ENCODE peak calls at places on chromosomes 16 and 17, in nine cellular contexts. S is HepG2, A is endothelial cell of umbilical vein, Y is fibroblast of lung, I is IMR-90, W is neuronal stem cell, Q is mammary epithelial cell, F is H1, R is Karpas-422. Z is an unnamed sample.

GRCh38 chr17:83135692-83136091 is 56.3 kb downstream of the METRNL start:
- DNase-seq in S (no peak), A (no peak), Y (no peak), I (no peak), W (no peak), Q (no peak), F (no peak), R (no peak), Z (no peak)

GRCh38 chr17:31508310-31509094 is 117.0 kb downstream of the RAB11FIP4 start:
- DNase-seq in S (peak), A (no peak), Y (no peak), I (peak), W (no peak), Q (no peak), F (no peak), R (peak), Z (no peak)

GRCh38 chr16:76705883-76706282 is 428.7 kb downstream of the CNTNAP4 start:
- DNase-seq in S (no peak), A (no peak), Y (no peak), I (no peak), W (no peak), Q (no peak), F (no peak), R (no peak), Z (peak)

GRCh38 chr16:921321-921905 is 49.4 kb downstream of the LMF1 start:
- DNase-seq in S (no peak), A (no peak), Y (no peak), I (no peak), W (no peak), Q (no peak), F (no peak), R (no peak), Z (no peak)

GRCh38 chr17:2064147-2064489 is 9.2 kb downstream of the HIC1 start:
- DNase-seq in S (no peak), A (no peak), Y (no peak), I (no peak), W (no peak), Q (no peak), F (no peak), R (no peak), Z (no peak)

GRCh38 chr16:5873221-5873620 is 775.6 kb upstream of the EEF2KMT start:
- DNase-seq in S (no peak), A (no peak), Y (no peak), I (no peak), W (no peak), Q (no peak), F (no peak), R (no peak), Z (no peak)

GRCh38 chr17:21132428-21132827 is 5.7 kb downstream of the DHRS7B start:
- DNase-seq in S (no peak), A (no peak), Y (no peak), I (no peak), W (no peak), Q (no peak), F (no peak), R (peak), Z (no peak)

GRCh38 chr17:55825213-55825612 is 74.4 kb downstream of the PCTP start:
- DNase-seq in S (peak), A (peak), Y (no peak), I (no peak), W (no peak), Q (peak), F (no peak), R (peak), Z (peak)

GRCh38 chr16:67547423-67548264 is 14.7 kb upstream of the CTCF start:
- DNase-seq in S (no peak), A (peak), Y (no peak), I (no peak), W (no peak), Q (no peak), F (no peak), R (peak), Z (no peak)

GRCh38 chr17:8006836-8007680 is 4.6 kb downstream of the GUCY2D start:
- DNase-seq in S (no peak), A (no peak), Y (no peak), I (no peak), W (no peak), Q (no peak), F (no peak), R (no peak), Z (no peak)

GRCh38 chr17:75625813-75626486 is 7.3 kb upstream of the SMIM5 start:
- DNase-seq in S (peak), A (peak), Y (peak), I (peak), W (peak), Q (no peak), F (no peak), R (peak), Z (peak)

DNA sequence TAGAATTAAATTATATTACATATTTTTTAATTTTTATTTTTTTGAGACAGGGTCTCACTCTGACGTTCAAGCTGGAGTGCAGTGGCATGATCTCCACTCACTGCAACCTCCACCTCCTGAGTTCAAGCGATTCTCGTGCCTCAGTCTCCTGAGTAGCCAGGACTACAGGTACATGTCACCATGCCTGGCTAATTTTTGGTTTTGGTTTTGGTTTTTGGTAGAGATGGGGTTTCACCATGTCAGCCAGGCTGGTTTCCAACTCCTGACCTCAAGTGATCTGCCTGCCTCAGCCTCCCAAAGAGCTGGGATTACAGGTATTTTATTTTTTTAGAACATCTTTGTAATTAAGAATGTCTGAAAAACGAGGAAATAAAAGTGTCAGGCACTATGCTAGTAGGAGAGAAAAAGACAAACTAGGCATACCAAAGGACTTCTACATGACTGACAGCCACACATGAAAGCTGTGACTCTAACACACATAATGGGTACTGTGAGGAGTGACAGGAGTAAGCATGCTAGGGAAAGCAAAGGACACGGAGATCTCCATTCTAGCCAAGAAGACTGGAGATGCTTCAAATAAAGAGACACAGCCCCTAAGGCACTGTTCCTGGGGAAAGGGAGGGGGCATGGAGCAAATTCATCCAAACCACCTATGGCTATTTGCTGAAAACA is 7.3 kb downstream of the GNA13 start:
- DNase-seq in S (no peak), A (no peak), Y (no peak), I (no peak), W (no peak), Q (no peak), F (no peak), R (no peak), Z (no peak)
- H3K27ac ChIP-seq in S (no peak), A (no peak), Y (no peak), I (peak), W (no peak), Q (no peak), F (no peak), R (peak), Z (no peak)

GRCh38 chr17:66557886-66558285 is 255.5 kb downstream of the PRKCA start:
- DNase-seq in S (no peak), A (no peak), Y (no peak), I (no peak), W (no peak), Q (no peak), F (no peak), R (no peak), Z (no peak)
- H3K4me3 ChIP-seq in S (no peak), A (no peak), Y (no peak), I (no peak), W (no peak), Q (no peak), F (no peak), R (no peak), Z (no peak)

GRCh38 chr16:11329080-11329491 is 16.2 kb upstream of the RMI2 start:
- DNase-seq in S (no peak), A (no peak), Y (peak), I (peak), W (no peak), Q (no peak), F (no peak), R (peak), Z (peak)

GRCh38 chr16:11329891-11330290 is 15.4 kb upstream of the RMI2 start:
- DNase-seq in S (no peak), A (no peak), Y (peak), I (no peak), W (no peak), Q (no peak), F (no peak), R (peak), Z (no peak)

GRCh38 chr16:11326737-11327276 is 18.5 kb upstream of the RMI2 start:
- DNase-seq in S (no peak), A (no peak), Y (no peak), I (no peak), W (no peak), Q (no peak), F (no peak), R (no peak), Z (no peak)

GRCh38 chr16:11327277-11328171 is 17.7 kb upstream of the RMI2 start:
- DNase-seq in S (no peak), A (no peak), Y (no peak), I (no peak), W (no peak), Q (no peak), F (no peak), R (peak), Z (no peak)

DNA sequence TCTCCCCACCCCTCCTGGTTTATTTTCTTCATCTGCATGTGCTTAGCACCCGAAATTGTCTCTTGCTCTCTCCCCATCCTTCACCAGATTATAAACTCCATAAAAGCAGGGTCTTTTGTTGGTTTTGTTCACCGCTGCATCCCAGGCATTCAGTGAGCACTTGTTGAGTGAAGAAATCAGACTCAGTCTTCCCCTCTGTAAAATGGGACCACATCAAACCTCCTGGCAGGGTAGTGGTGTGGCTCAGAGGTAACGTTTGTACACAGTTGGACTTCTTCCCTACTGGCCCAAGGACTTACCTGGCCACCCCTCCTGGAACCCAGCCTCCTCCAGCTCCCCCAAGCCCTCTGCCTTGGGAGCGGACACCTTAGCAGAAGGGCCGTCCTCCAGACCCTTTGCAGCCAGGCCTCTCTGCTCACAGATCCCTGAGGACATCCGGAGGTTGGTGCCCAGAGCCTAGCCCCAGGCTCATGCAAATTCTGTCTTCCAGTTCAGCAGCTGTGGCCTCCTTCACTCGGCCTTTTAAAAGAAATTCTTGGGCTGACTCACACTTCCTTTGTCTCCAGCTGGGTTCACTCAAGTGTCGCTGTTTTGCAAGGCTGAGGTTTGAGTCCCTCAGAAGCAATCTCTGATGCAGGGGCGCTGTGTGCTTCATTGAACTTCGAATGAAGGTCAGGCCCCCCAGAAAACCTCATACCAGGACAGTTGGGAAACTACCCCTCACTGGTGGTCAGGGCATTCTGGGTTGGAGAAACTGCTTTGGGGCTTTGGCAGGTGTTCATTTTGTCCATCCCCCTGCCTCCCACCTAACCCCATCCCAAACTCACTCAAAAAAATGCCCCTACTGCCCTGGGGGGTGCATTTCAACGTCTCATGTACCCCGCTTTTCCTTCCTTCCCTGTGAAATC is 16.8 kb upstream of the RMI2 start:
- DNase-seq in S (no peak), A (peak), Y (peak), I (peak), W (peak), Q (peak), F (peak), R (peak), Z (peak)
- H2AFZ ChIP-seq in S (no peak), A (peak), Y (no peak), I (peak), W (peak), Q (no peak), F (no peak), R (no peak), Z (no peak)

DNA sequence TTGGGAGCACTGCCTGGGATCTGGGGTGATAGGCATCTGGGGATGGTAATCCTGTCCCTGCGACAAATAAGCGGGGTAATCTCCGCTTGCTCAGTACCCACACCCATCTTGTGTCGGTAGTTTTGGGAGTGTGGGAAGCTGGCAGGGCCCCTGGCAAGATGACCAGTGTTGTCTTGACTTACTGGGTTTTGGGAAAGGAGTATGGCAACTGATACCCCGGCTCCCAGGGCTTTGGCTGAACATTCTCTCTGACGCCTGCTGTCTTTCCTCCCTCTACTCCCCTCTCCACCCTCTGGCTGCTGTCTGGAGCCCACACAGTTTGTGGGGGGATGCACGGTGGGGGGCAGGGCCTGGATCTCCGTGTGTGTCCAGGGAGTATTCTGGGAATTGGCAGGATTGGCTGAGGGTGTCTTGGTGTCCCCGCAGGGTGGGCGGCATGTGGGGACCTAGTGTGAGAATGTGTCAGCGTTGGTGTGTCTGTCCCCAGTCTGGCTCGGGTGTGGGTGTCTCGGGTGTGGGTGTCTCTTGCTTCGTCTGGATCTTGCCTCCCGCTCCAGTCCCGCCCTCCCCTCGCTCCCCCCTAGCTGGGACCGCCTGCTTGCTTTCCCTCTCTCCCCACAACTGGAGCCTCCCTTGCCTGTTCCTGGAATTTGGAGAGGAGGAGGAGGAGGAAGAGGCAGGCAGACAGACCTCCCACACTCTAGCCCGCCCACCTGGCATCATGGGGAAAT is 12.0 kb downstream of the RARA start:
- DNase-seq in S (no peak), A (no peak), Y (no peak), I (no peak), W (no peak), Q (no peak), F (no peak), R (no peak), Z (no peak)
- H3K27ac ChIP-seq in S (no peak), A (peak), Y (peak), I (peak), W (no peak), Q (peak), F (no peak), R (no peak), Z (no peak)